ENCODE peak calls at places on chromosomes 2 and 18, in eight cellular contexts. One of them, this sample, is unnamed.
A peak's percentile ranks its signal among the peaks of the same experiment; 100 is the strongest.

GRCh38 chr2:199273043-199273647 is 184.6 kb downstream of the SATB2 start:
- DNase-seq in NCI-H1694 treated with DMSO at 0.1 percent for 48 hours: no peak
- DNase-seq in NCI-H345: no peak
- DNase-seq in stimulated activated naive CD4-positive, alpha-beta T cell: no peak
- DNase-seq in activated CD8-positive, alpha-beta memory T cell treated with anti-CD3 and anti-CD28 coated beads, Interleukin-2, amount 50 U/mL, for 4 hours: no peak
- DNase-seq in fibroblast of mammary gland: peak; percentile 90
- DNase-seq in stimulated activated CD4-positive, alpha-beta T cell treated with anti-CD3 and anti-CD28 coated beads, Interleukin-1b, Interleukin-23, amount 100 ng/mL, for 1 hour: no peak
- DNase-seq in GM20000: no peak
- DNase-seq in this sample: no peak

GRCh38 chr18:36449451-36449850 is 151.9 kb downstream of the FHOD3 start:
- DNase-seq in NCI-H1694 treated with DMSO at 0.1 percent for 48 hours: no peak
- DNase-seq in NCI-H345: no peak
- DNase-seq in stimulated activated naive CD4-positive, alpha-beta T cell: no peak
- DNase-seq in activated CD8-positive, alpha-beta memory T cell treated with anti-CD3 and anti-CD28 coated beads, Interleukin-2, amount 50 U/mL, for 4 hours: no peak
- DNase-seq in fibroblast of mammary gland: no peak
- DNase-seq in stimulated activated CD4-positive, alpha-beta T cell treated with anti-CD3 and anti-CD28 coated beads, Interleukin-1b, Interleukin-23, amount 100 ng/mL, for 1 hour: no peak
- DNase-seq in GM20000: no peak
- DNase-seq in this sample: no peak

GRCh38 chr2:179580378-179581146 is 280.9 kb downstream of the ZNF385B start:
- DNase-seq in NCI-H1694 treated with DMSO at 0.1 percent for 48 hours: no peak
- DNase-seq in NCI-H345: no peak
- DNase-seq in stimulated activated naive CD4-positive, alpha-beta T cell: no peak
- DNase-seq in activated CD8-positive, alpha-beta memory T cell treated with anti-CD3 and anti-CD28 coated beads, Interleukin-2, amount 50 U/mL, for 4 hours: no peak
- DNase-seq in fibroblast of mammary gland: no peak
- DNase-seq in stimulated activated CD4-positive, alpha-beta T cell treated with anti-CD3 and anti-CD28 coated beads, Interleukin-1b, Interleukin-23, amount 100 ng/mL, for 1 hour: no peak
- DNase-seq in GM20000: no peak
- DNase-seq in this sample: no peak

GRCh38 chr2:197198890-197199289 is 111.7 kb downstream of the ANKRD44 start:
- DNase-seq in NCI-H1694 treated with DMSO at 0.1 percent for 48 hours: peak; percentile 16
- DNase-seq in NCI-H345: no peak
- DNase-seq in stimulated activated naive CD4-positive, alpha-beta T cell: peak; percentile 96
- DNase-seq in activated CD8-positive, alpha-beta memory T cell treated with anti-CD3 and anti-CD28 coated beads, Interleukin-2, amount 50 U/mL, for 4 hours: peak; percentile 78
- DNase-seq in fibroblast of mammary gland: no peak
- DNase-seq in stimulated activated CD4-positive, alpha-beta T cell treated with anti-CD3 and anti-CD28 coated beads, Interleukin-1b, Interleukin-23, amount 100 ng/mL, for 1 hour: peak; percentile 72
- DNase-seq in GM20000: peak; percentile 75
- DNase-seq in this sample: peak; percentile 88

GRCh38 chr2:11342561-11343343 is 1.7 kb downstream of the ROCK2 start:
- DNase-seq in NCI-H1694 treated with DMSO at 0.1 percent for 48 hours: peak; percentile 48
- DNase-seq in NCI-H345: no peak
- DNase-seq in stimulated activated naive CD4-positive, alpha-beta T cell: no peak
- DNase-seq in activated CD8-positive, alpha-beta memory T cell treated with anti-CD3 and anti-CD28 coated beads, Interleukin-2, amount 50 U/mL, for 4 hours: no peak
- DNase-seq in fibroblast of mammary gland: peak; percentile 85
- DNase-seq in stimulated activated CD4-positive, alpha-beta T cell treated with anti-CD3 and anti-CD28 coated beads, Interleukin-1b, Interleukin-23, amount 100 ng/mL, for 1 hour: no peak
- DNase-seq in GM20000: no peak
- DNase-seq in this sample: no peak

GRCh38 chr2:236833501-236834186 is 252.0 kb upstream of the COPS8 start:
- DNase-seq in NCI-H1694 treated with DMSO at 0.1 percent for 48 hours: no peak
- DNase-seq in NCI-H345: no peak
- DNase-seq in stimulated activated naive CD4-positive, alpha-beta T cell: no peak
- DNase-seq in activated CD8-positive, alpha-beta memory T cell treated with anti-CD3 and anti-CD28 coated beads, Interleukin-2, amount 50 U/mL, for 4 hours: no peak
- DNase-seq in fibroblast of mammary gland: peak; percentile 18
- DNase-seq in stimulated activated CD4-positive, alpha-beta T cell treated with anti-CD3 and anti-CD28 coated beads, Interleukin-1b, Interleukin-23, amount 100 ng/mL, for 1 hour: no peak
- DNase-seq in GM20000: no peak
- DNase-seq in this sample: no peak

GRCh38 chr18:7641813-7642212 is 74.7 kb downstream of the PTPRM start:
- DNase-seq in NCI-H1694 treated with DMSO at 0.1 percent for 48 hours: no peak
- DNase-seq in NCI-H345: no peak
- DNase-seq in stimulated activated naive CD4-positive, alpha-beta T cell: no peak
- DNase-seq in activated CD8-positive, alpha-beta memory T cell treated with anti-CD3 and anti-CD28 coated beads, Interleukin-2, amount 50 U/mL, for 4 hours: no peak
- DNase-seq in fibroblast of mammary gland: no peak
- DNase-seq in stimulated activated CD4-positive, alpha-beta T cell treated with anti-CD3 and anti-CD28 coated beads, Interleukin-1b, Interleukin-23, amount 100 ng/mL, for 1 hour: no peak
- DNase-seq in GM20000: no peak
- DNase-seq in this sample: no peak

GRCh38 chr2:220192994-220193753 is 565.7 kb downstream of the SLC4A3 start:
- DNase-seq in NCI-H1694 treated with DMSO at 0.1 percent for 48 hours: no peak
- DNase-seq in NCI-H345: no peak
- DNase-seq in stimulated activated naive CD4-positive, alpha-beta T cell: no peak
- DNase-seq in activated CD8-positive, alpha-beta memory T cell treated with anti-CD3 and anti-CD28 coated beads, Interleukin-2, amount 50 U/mL, for 4 hours: no peak
- DNase-seq in fibroblast of mammary gland: no peak
- DNase-seq in stimulated activated CD4-positive, alpha-beta T cell treated with anti-CD3 and anti-CD28 coated beads, Interleukin-1b, Interleukin-23, amount 100 ng/mL, for 1 hour: no peak
- DNase-seq in GM20000: no peak
- DNase-seq in this sample: no peak

GRCh38 chr18:80033181-80034067 is 810 bp upstream of the RBFA start:
- DNase-seq in NCI-H1694 treated with DMSO at 0.1 percent for 48 hours: no peak
- DNase-seq in NCI-H345: peak; percentile 53
- DNase-seq in stimulated activated naive CD4-positive, alpha-beta T cell: peak; percentile 89
- DNase-seq in activated CD8-positive, alpha-beta memory T cell treated with anti-CD3 and anti-CD28 coated beads, Interleukin-2, amount 50 U/mL, for 4 hours: peak; percentile 86
- DNase-seq in fibroblast of mammary gland: peak; percentile 49
- DNase-seq in stimulated activated CD4-positive, alpha-beta T cell treated with anti-CD3 and anti-CD28 coated beads, Interleukin-1b, Interleukin-23, amount 100 ng/mL, for 1 hour: peak; percentile 35
- DNase-seq in GM20000: no peak
- DNase-seq in this sample: no peak

GRCh38 chr2:30871980-30872789 is 64.9 kb upstream of the CAPN13 start:
- DNase-seq in NCI-H1694 treated with DMSO at 0.1 percent for 48 hours: no peak
- DNase-seq in NCI-H345: peak; percentile 94
- DNase-seq in stimulated activated naive CD4-positive, alpha-beta T cell: no peak
- DNase-seq in activated CD8-positive, alpha-beta memory T cell treated with anti-CD3 and anti-CD28 coated beads, Interleukin-2, amount 50 U/mL, for 4 hours: no peak
- DNase-seq in fibroblast of mammary gland: no peak
- DNase-seq in stimulated activated CD4-positive, alpha-beta T cell treated with anti-CD3 and anti-CD28 coated beads, Interleukin-1b, Interleukin-23, amount 100 ng/mL, for 1 hour: no peak
- DNase-seq in GM20000: no peak
- DNase-seq in this sample: no peak

GRCh38 chr2:198456418-198456817 is 652.0 kb downstream of the PLCL1 start:
- DNase-seq in NCI-H1694 treated with DMSO at 0.1 percent for 48 hours: no peak
- DNase-seq in NCI-H345: no peak
- DNase-seq in stimulated activated naive CD4-positive, alpha-beta T cell: no peak
- DNase-seq in activated CD8-positive, alpha-beta memory T cell treated with anti-CD3 and anti-CD28 coated beads, Interleukin-2, amount 50 U/mL, for 4 hours: no peak
- DNase-seq in fibroblast of mammary gland: no peak
- DNase-seq in stimulated activated CD4-positive, alpha-beta T cell treated with anti-CD3 and anti-CD28 coated beads, Interleukin-1b, Interleukin-23, amount 100 ng/mL, for 1 hour: no peak
- DNase-seq in GM20000: no peak
- DNase-seq in this sample: no peak

GRCh38 chr18:60552948-60553347 is 180.4 kb upstream of the MC4R start:
- DNase-seq in NCI-H1694 treated with DMSO at 0.1 percent for 48 hours: no peak
- DNase-seq in NCI-H345: no peak
- DNase-seq in stimulated activated naive CD4-positive, alpha-beta T cell: no peak
- DNase-seq in activated CD8-positive, alpha-beta memory T cell treated with anti-CD3 and anti-CD28 coated beads, Interleukin-2, amount 50 U/mL, for 4 hours: no peak
- DNase-seq in fibroblast of mammary gland: no peak
- DNase-seq in stimulated activated CD4-positive, alpha-beta T cell treated with anti-CD3 and anti-CD28 coated beads, Interleukin-1b, Interleukin-23, amount 100 ng/mL, for 1 hour: no peak
- DNase-seq in GM20000: no peak
- DNase-seq in this sample: no peak

GRCh38 chr2:102780467-102780866 is 18.6 kb downstream of the TMEM182 start:
- DNase-seq in NCI-H1694 treated with DMSO at 0.1 percent for 48 hours: no peak
- DNase-seq in NCI-H345: no peak
- DNase-seq in stimulated activated naive CD4-positive, alpha-beta T cell: no peak
- DNase-seq in activated CD8-positive, alpha-beta memory T cell treated with anti-CD3 and anti-CD28 coated beads, Interleukin-2, amount 50 U/mL, for 4 hours: no peak
- DNase-seq in fibroblast of mammary gland: no peak
- DNase-seq in stimulated activated CD4-positive, alpha-beta T cell treated with anti-CD3 and anti-CD28 coated beads, Interleukin-1b, Interleukin-23, amount 100 ng/mL, for 1 hour: no peak
- DNase-seq in GM20000: no peak
- DNase-seq in this sample: no peak

GRCh38 chr2:98822301-98823164 is 91.6 kb upstream of the MGAT4A start:
- DNase-seq in NCI-H1694 treated with DMSO at 0.1 percent for 48 hours: no peak
- DNase-seq in NCI-H345: no peak
- DNase-seq in stimulated activated naive CD4-positive, alpha-beta T cell: peak; percentile 59
- DNase-seq in activated CD8-positive, alpha-beta memory T cell treated with anti-CD3 and anti-CD28 coated beads, Interleukin-2, amount 50 U/mL, for 4 hours: peak; percentile 66
- DNase-seq in fibroblast of mammary gland: no peak
- DNase-seq in stimulated activated CD4-positive, alpha-beta T cell treated with anti-CD3 and anti-CD28 coated beads, Interleukin-1b, Interleukin-23, amount 100 ng/mL, for 1 hour: no peak
- DNase-seq in GM20000: peak; percentile 56
- DNase-seq in this sample: peak; percentile 36

GRCh38 chr2:47297767-47298401 is 105.1 kb upstream of the MSH2 start:
- DNase-seq in NCI-H1694 treated with DMSO at 0.1 percent for 48 hours: no peak
- DNase-seq in NCI-H345: no peak
- DNase-seq in stimulated activated naive CD4-positive, alpha-beta T cell: no peak
- DNase-seq in activated CD8-positive, alpha-beta memory T cell treated with anti-CD3 and anti-CD28 coated beads, Interleukin-2, amount 50 U/mL, for 4 hours: no peak
- DNase-seq in fibroblast of mammary gland: no peak
- DNase-seq in stimulated activated CD4-positive, alpha-beta T cell treated with anti-CD3 and anti-CD28 coated beads, Interleukin-1b, Interleukin-23, amount 100 ng/mL, for 1 hour: no peak
- DNase-seq in GM20000: no peak
- DNase-seq in this sample: no peak

GRCh38 chr2:190927257-190927656 is 46.6 kb downstream of the GLS start:
- DNase-seq in NCI-H1694 treated with DMSO at 0.1 percent for 48 hours: no peak
- DNase-seq in NCI-H345: no peak
- DNase-seq in stimulated activated naive CD4-positive, alpha-beta T cell: no peak
- DNase-seq in activated CD8-positive, alpha-beta memory T cell treated with anti-CD3 and anti-CD28 coated beads, Interleukin-2, amount 50 U/mL, for 4 hours: no peak
- DNase-seq in fibroblast of mammary gland: no peak
- DNase-seq in stimulated activated CD4-positive, alpha-beta T cell treated with anti-CD3 and anti-CD28 coated beads, Interleukin-1b, Interleukin-23, amount 100 ng/mL, for 1 hour: no peak
- DNase-seq in GM20000: no peak
- DNase-seq in this sample: no peak

GRCh38 chr2:20052872-20053281 is 1.4 kb upstream of the LAPTM4A start:
- DNase-seq in NCI-H1694 treated with DMSO at 0.1 percent for 48 hours: peak; percentile 81
- DNase-seq in NCI-H345: peak; percentile 74
- DNase-seq in stimulated activated naive CD4-positive, alpha-beta T cell: no peak
- DNase-seq in activated CD8-positive, alpha-beta memory T cell treated with anti-CD3 and anti-CD28 coated beads, Interleukin-2, amount 50 U/mL, for 4 hours: no peak
- DNase-seq in fibroblast of mammary gland: peak; percentile 94
- DNase-seq in stimulated activated CD4-positive, alpha-beta T cell treated with anti-CD3 and anti-CD28 coated beads, Interleukin-1b, Interleukin-23, amount 100 ng/mL, for 1 hour: no peak
- DNase-seq in GM20000: no peak
- DNase-seq in this sample: no peak